ENCODE peak calls at places on chromosomes 13 and 19, in nine cellular contexts. J, N, K, I, U, Y, Q, R and X are unnamed samples.
A peak's percentile ranks its signal among the peaks of the same experiment; 100 is the strongest.

GRCh38 chr13:63910406-63910957 is 2494.8 kb upstream of the PCDH20 start:
- DNase-seq in J (no peak), K (no peak), Y (no peak), I (no peak), U (no peak), N (no peak), R (no peak), Q (no peak), X (no peak)

GRCh38 chr13:27080018-27080948 is 91.3 kb downstream of the USP12 start:
- DNase-seq in R (no peak), K (no peak), U (no peak), Y (no peak), I (no peak), Q (no peak), N (no peak), J (no peak), X (no peak)

GRCh38 chr13:112605531-112605990 is 17.6 kb upstream of the TUBGCP3 start:
- DNase-seq in K (no peak), I (no peak), N (no peak), J (no peak), U (no peak), Y (no peak), Q (no peak), R (no peak), X (no peak)

GRCh38 chr19:9877775-9878510 is 42.8 kb downstream of the PIN1 start:
- DNase-seq in K (no peak), J (no peak), Q (no peak), I (no peak), R (no peak), U (no peak), N (no peak), Y (no peak), X (no peak)

GRCh38 chr13:43687038-43687437 is 99.7 kb downstream of the ENOX1 start:
- DNase-seq in K (no peak), Y (no peak), J (no peak), U (no peak), N (no peak), Q (no peak), I (no peak), R (no peak), X (no peak)

GRCh38 chr13:109154546-109154945 is 525.1 kb downstream of the MYO16 start:
- DNase-seq in R (no peak), N (no peak), J (no peak), Y (no peak), K (no peak), Q (no peak), U (no peak), I (no peak), X (no peak)

GRCh38 chr13:29885967-29886366 is 35.5 kb upstream of the UBL3 start:
- DNase-seq in Y (no peak), Q (no peak), K (no peak), R (no peak), U (no peak), N (no peak), I (no peak), J (no peak), X (no peak)

GRCh38 chr13:80945328-80945727 is 604.4 kb upstream of the SPRY2 start:
- DNase-seq in K (no peak), R (no peak), I (no peak), Y (no peak), Q (peak; percentile 26), N (no peak), U (peak; percentile 31), J (no peak), X (no peak)

GRCh38 chr13:93420206-93420605 is 193.6 kb downstream of the GPC6 start:
- DNase-seq in Y (no peak), N (no peak), Q (no peak), K (no peak), R (no peak), U (no peak), I (no peak), J (no peak), X (no peak)

GRCh38 chr19:611506-611869 is 21.8 kb downstream of the HCN2 start:
- DNase-seq in I (no peak), J (no peak), K (no peak), R (no peak), Y (no peak), Q (no peak), N (no peak), U (no peak), X (no peak)

GRCh38 chr13:22111152-22111783 is 440.4 kb downstream of the FGF9 start:
- DNase-seq in Y (no peak), U (no peak), I (no peak), R (no peak), Q (no peak), J (no peak), K (no peak), N (no peak), X (no peak)

GRCh38 chr13:25085125-25085742 is 10.7 kb upstream of the PABPC3 start:
- DNase-seq in J (no peak), U (no peak), Y (no peak), R (no peak), Q (peak; percentile 29), I (no peak), N (no peak), K (peak; percentile 23), X (no peak)

GRCh38 chr13:99982021-99982740 is 597 bp downstream of the ZIC2 start:
- DNase-seq in K (no peak), U (no peak), N (no peak), R (no peak), I (no peak), J (no peak), Y (no peak), Q (no peak), X (peak; percentile 27)

GRCh38 chr13:104318121-104318520 is 1251.9 kb upstream of the SLC10A2 start:
- DNase-seq in I (no peak), Y (no peak), U (no peak), N (no peak), J (no peak), Q (no peak), R (no peak), K (no peak), X (no peak)

GRCh38 chr13:76048126-76048525 is 412.0 kb downstream of the LMO7 start:
- DNase-seq in I (no peak), U (no peak), K (no peak), N (no peak), J (no peak), Q (no peak), R (no peak), Y (no peak), X (no peak)

GRCh38 chr19:6963937-6964336 is 57.3 kb downstream of the MBD3L2B start:
- DNase-seq in Q (no peak), Y (no peak), U (no peak), I (no peak), N (no peak), J (peak; percentile 25), R (no peak), K (no peak), X (peak; percentile 25)

GRCh38 chr13:32320528-32320927 is 5.2 kb downstream of the BRCA2 start:
- DNase-seq in K (no peak), J (no peak), Q (no peak), U (no peak), Y (no peak), N (no peak), R (no peak), I (no peak), X (no peak)

GRCh38 chr13:86792153-86792651 is 879.0 kb upstream of the SLITRK5 start:
- DNase-seq in U (no peak), Q (no peak), K (no peak), R (no peak), Y (no peak), I (no peak), J (no peak), N (no peak), X (no peak)

GRCh38 chr13:105278797-105279425 is 1256.6 kb downstream of the EFNB2 start:
- DNase-seq in K (no peak), U (no peak), I (no peak), R (no peak), J (no peak), Q (no peak), N (no peak), Y (no peak), X (no peak)

DNA sequence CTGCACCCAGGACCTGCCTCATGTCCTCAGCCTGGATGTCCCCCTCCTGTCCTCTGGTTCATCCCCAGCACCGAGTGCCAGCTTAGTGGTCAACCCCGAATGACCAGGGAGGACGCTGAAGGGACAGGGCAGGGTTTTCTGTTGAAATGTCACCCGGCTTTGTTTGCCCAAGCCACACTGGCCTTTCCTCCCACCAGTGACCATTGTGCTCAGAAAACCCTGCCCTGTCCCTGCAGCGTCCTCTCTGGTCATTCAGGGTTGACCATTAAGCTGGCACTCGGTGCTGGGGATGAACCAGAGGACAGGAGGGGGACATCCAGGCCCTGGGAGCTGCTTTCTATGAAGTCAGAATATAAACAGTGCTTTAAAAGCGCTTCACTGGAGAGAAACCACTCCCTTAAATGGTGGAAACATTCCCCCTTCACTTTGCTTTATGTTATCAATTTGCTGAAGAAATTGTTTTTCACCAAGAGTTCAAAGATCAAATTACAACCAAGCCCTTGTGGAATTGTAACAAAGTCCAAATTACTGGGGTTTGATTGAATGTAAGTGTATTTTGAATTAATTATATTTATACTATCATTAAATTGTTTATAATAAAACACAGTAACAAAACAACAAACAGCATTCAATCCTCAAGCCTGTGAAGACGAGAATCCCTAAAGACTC is 21.4 kb downstream of the CARS2 start:
- DNase-seq in R (peak; percentile 12), Q (no peak), U (no peak), K (peak; percentile 4), I (no peak), N (peak; percentile 31), Y (peak; percentile 85), J (no peak), X (no peak)
- TF ChIP-seq POLR2A in R (no peak), Q (no peak), U (no peak), K (no peak), I (no peak), N (no peak), Y (no peak), J (no peak), X (no peak)

GRCh38 chr19:13883665-13884064 is 6.7 kb downstream of the NANOS3 start:
- DNase-seq in Y (no peak), U (no peak), Q (no peak), N (no peak), K (no peak), I (no peak), R (no peak), J (no peak), X (peak; percentile 37)
- TF ChIP-seq POLR2A in Y (no peak), U (no peak), Q (no peak), N (no peak), K (no peak), I (no peak), R (no peak), J (no peak), X (no peak)

GRCh38 chr19:42280761-42281174 is 11.7 kb downstream of the CIC start:
- DNase-seq in K (peak; percentile 67), I (no peak), N (peak; percentile 92), Y (no peak), U (peak; percentile 80), J (peak; percentile 52), R (peak; percentile 90), Q (no peak), X (peak; percentile 69)
- TF ChIP-seq POLR2A in K (no peak), I (no peak), N (no peak), Y (no peak), U (no peak), J (no peak), R (no peak), Q (no peak), X (no peak)

GRCh38 chr19:35755550-35756371 is 1.1 kb downstream of the HSPB6 start:
- DNase-seq in K (peak; percentile 89), J (peak; percentile 30), U (peak; percentile 93), Y (no peak), Q (peak; percentile 60), R (peak; percentile 90), I (peak; percentile 90), N (peak; percentile 96), X (no peak)
- TF ChIP-seq POLR2A in K (peak; percentile 64), J (no peak), U (no peak), Y (no peak), Q (no peak), R (peak; percentile 66), I (no peak), N (no peak), X (no peak)